ENCODE peak calls at places on chromosome 18, in nine cellular contexts. S is IMR-90; U is AG10803; V is bronchial epithelial cell; C is NCI-H2171 treated with DMSO at 0.1 percent for 48 hours; N is heart left ventricle; G is DMS153; I is stimulated activated CD4-positive, alpha-beta T cell treated with anti-CD3 and anti-CD28 coated beads, TNF-alpha, amount 100 ng/mL, for 1 hour; Q is fibroblast of the conjunctiva. J is an unnamed sample.
A peak's percentile ranks its signal among the peaks of the same experiment; 100 is the strongest.

GRCh38 chr18:66874375-66874774 is 270.5 kb upstream of the CDH19 start:
- DNase-seq in V (no peak), I (no peak), C (no peak), G (no peak), S (no peak), U (no peak), N (no peak), Q (no peak), J (no peak)

GRCh38 chr18:8889479-8889878 is 184.1 kb downstream of the MTCL1 start:
- DNase-seq in I (no peak), V (no peak), U (peak; percentile 83), C (no peak), Q (no peak), S (peak; percentile 51), N (no peak), G (no peak), J (peak; percentile 36)

GRCh38 chr18:2656237-2657042 is 914 bp downstream of the SMCHD1 start:
- DNase-seq in I (peak; percentile 21), G (no peak), Q (no peak), V (peak; percentile 18), C (peak; percentile 19), U (peak; percentile 39), S (peak; percentile 31), N (peak; percentile 82), J (no peak)

GRCh38 chr18:48826271-48826670 is 124.5 kb downstream of the SMAD7 start:
- DNase-seq in V (no peak), S (no peak), C (no peak), Q (no peak), G (no peak), I (no peak), U (no peak), N (no peak), J (no peak)

GRCh38 chr18:24010673-24011072 is 3.9 kb upstream of the TTC39C start:
- DNase-seq in G (no peak), I (no peak), Q (no peak), U (no peak), N (no peak), C (no peak), S (no peak), V (no peak), J (no peak)

GRCh38 chr18:31657823-31658669 is 26.3 kb downstream of the B4GALT6 start:
- DNase-seq in G (peak; percentile 76), U (no peak), V (no peak), I (peak; percentile 8), S (no peak), Q (no peak), C (peak; percentile 95), N (no peak), J (no peak)

GRCh38 chr18:57084331-57085298 is 62.3 kb upstream of the BOD1L2 start:
- DNase-seq in V (no peak), G (no peak), N (no peak), I (no peak), Q (no peak), U (no peak), S (no peak), C (no peak), J (no peak)

GRCh38 chr18:28399781-28400362 is 222.9 kb upstream of the CDH2 start:
- DNase-seq in I (no peak), S (no peak), V (no peak), C (no peak), U (no peak), Q (no peak), N (no peak), G (no peak), J (no peak)

GRCh38 chr18:8601277-8602032 is 7.8 kb upstream of the RAB12 start:
- DNase-seq in Q (no peak), S (no peak), I (no peak), G (no peak), V (peak; percentile 42), N (no peak), C (no peak), U (no peak), J (no peak)

GRCh38 chr18:2706903-2707302 is 51.4 kb downstream of the SMCHD1 start:
- DNase-seq in S (no peak), V (no peak), N (no peak), U (no peak), C (no peak), I (no peak), Q (no peak), G (no peak), J (no peak)

GRCh38 chr18:11667578-11667977 is 21.5 kb upstream of the GNAL start:
- DNase-seq in Q (no peak), S (no peak), C (no peak), V (no peak), I (no peak), G (no peak), N (no peak), U (no peak), J (no peak)

GRCh38 chr18:3836483-3836882 is 386.5 kb downstream of the TGIF1 start:
- DNase-seq in S (no peak), G (no peak), U (no peak), I (no peak), C (no peak), N (no peak), V (no peak), Q (no peak), J (no peak)

GRCh38 chr18:49562481-49563129 is 748 bp downstream of the LIPG start:
- DNase-seq in C (no peak), N (no peak), Q (no peak), V (peak; percentile 33), S (no peak), G (no peak), U (no peak), I (no peak), J (no peak)

GRCh38 chr18:51039138-51040112 is 9.4 kb downstream of the SMAD4 start:
- DNase-seq in V (peak; percentile 18), G (no peak), I (no peak), U (no peak), Q (no peak), N (no peak), S (peak; percentile 46), C (no peak), J (no peak)